ENCODE peak calls at places on chromosomes 13 and 19, in four cellular contexts. One of them, this sample, is unnamed.

GRCh38 chr13:52615817-52616216 is 26.4 kb upstream of the HNRNPA1L2 start:
- DNase-seq in uterus: no peak
- DNase-seq in neuronal stem cell: no peak
- DNase-seq in CD4-positive, CD25-positive, alpha-beta regulatory T cell: no peak
- DNase-seq in this sample: no peak

GRCh38 chr13:51811046-51811445 is 7.1 kb upstream of the DHRS12 start:
- DNase-seq in uterus: no peak
- DNase-seq in neuronal stem cell: no peak
- DNase-seq in CD4-positive, CD25-positive, alpha-beta regulatory T cell: no peak
- DNase-seq in this sample: no peak

GRCh38 chr13:43405457-43405856 is 381.3 kb downstream of the ENOX1 start:
- DNase-seq in uterus: no peak
- DNase-seq in neuronal stem cell: no peak
- DNase-seq in CD4-positive, CD25-positive, alpha-beta regulatory T cell: no peak
- DNase-seq in this sample: no peak

GRCh38 chr19:16342002-16342715 is 17.5 kb downstream of the KLF2 start:
- DNase-seq in uterus: no peak
- DNase-seq in neuronal stem cell: no peak
- DNase-seq in CD4-positive, CD25-positive, alpha-beta regulatory T cell: no peak
- DNase-seq in this sample: no peak

GRCh38 chr13:101455863-101456262 is 3.4 kb downstream of the ITGBL1 start:
- DNase-seq in uterus: no peak
- DNase-seq in neuronal stem cell: no peak
- DNase-seq in CD4-positive, CD25-positive, alpha-beta regulatory T cell: no peak
- DNase-seq in this sample: no peak

GRCh38 chr13:112943309-112944125 is 25.5 kb upstream of the MCF2L start:
- DNase-seq in uterus: peak; percentile 21
- DNase-seq in neuronal stem cell: peak; percentile 64
- DNase-seq in CD4-positive, CD25-positive, alpha-beta regulatory T cell: no peak
- DNase-seq in this sample: no peak

GRCh38 chr13:99151516-99151915 is 49.1 kb upstream of the UBAC2 start:
- DNase-seq in uterus: no peak
- DNase-seq in neuronal stem cell: no peak
- DNase-seq in CD4-positive, CD25-positive, alpha-beta regulatory T cell: no peak
- DNase-seq in this sample: no peak

GRCh38 chr13:59776924-59777690 is 386.6 kb downstream of the DIAPH3 start:
- DNase-seq in uterus: no peak
- DNase-seq in neuronal stem cell: no peak
- DNase-seq in CD4-positive, CD25-positive, alpha-beta regulatory T cell: no peak
- DNase-seq in this sample: no peak

GRCh38 chr13:49746111-49746510 is 46.4 kb downstream of the KPNA3 start:
- DNase-seq in uterus: no peak
- DNase-seq in neuronal stem cell: no peak
- DNase-seq in CD4-positive, CD25-positive, alpha-beta regulatory T cell: no peak
- DNase-seq in this sample: no peak

GRCh38 chr13:75635621-75636338 is at the start of gene LMO7:
- DNase-seq in uterus: no peak
- DNase-seq in neuronal stem cell: peak; percentile 43
- DNase-seq in CD4-positive, CD25-positive, alpha-beta regulatory T cell: peak; percentile 50
- DNase-seq in this sample: peak; percentile 14

GRCh38 chr19:12801466-12802266 is at the start of the genes PRDX2 and THSD8:
- DNase-seq in uterus: peak; percentile 80
- DNase-seq in neuronal stem cell: peak; percentile 80
- DNase-seq in CD4-positive, CD25-positive, alpha-beta regulatory T cell: peak; percentile 61
- DNase-seq in this sample: peak; percentile 69

GRCh38 chr13:51380269-51380668 is 40.8 kb downstream of the SERPINE3 start:
- DNase-seq in uterus: no peak
- DNase-seq in neuronal stem cell: no peak
- DNase-seq in CD4-positive, CD25-positive, alpha-beta regulatory T cell: no peak
- DNase-seq in this sample: no peak

GRCh38 chr19:31421856-31422255 is 72.6 kb upstream of the TSHZ3 start:
- DNase-seq in uterus: no peak
- DNase-seq in neuronal stem cell: no peak
- DNase-seq in CD4-positive, CD25-positive, alpha-beta regulatory T cell: no peak
- DNase-seq in this sample: no peak

GRCh38 chr13:111177081-111177711 is 62.1 kb downstream of the ARHGEF7 start:
- DNase-seq in uterus: no peak
- DNase-seq in neuronal stem cell: no peak
- DNase-seq in CD4-positive, CD25-positive, alpha-beta regulatory T cell: no peak
- DNase-seq in this sample: peak; percentile 71

GRCh38 chr19:55621673-55622231 is 2.6 kb downstream of the ZNF784 start:
- DNase-seq in uterus: no peak
- DNase-seq in neuronal stem cell: no peak
- DNase-seq in CD4-positive, CD25-positive, alpha-beta regulatory T cell: no peak
- DNase-seq in this sample: no peak

GRCh38 chr13:110089815-110090214 is 217.1 kb downstream of the COL4A1 start:
- DNase-seq in uterus: no peak
- DNase-seq in neuronal stem cell: no peak
- DNase-seq in CD4-positive, CD25-positive, alpha-beta regulatory T cell: no peak
- DNase-seq in this sample: no peak

GRCh38 chr13:46831588-46832194 is 34.7 kb upstream of the ESD start:
- DNase-seq in uterus: peak; percentile 20
- DNase-seq in neuronal stem cell: peak; percentile 52
- DNase-seq in CD4-positive, CD25-positive, alpha-beta regulatory T cell: peak; percentile 2
- DNase-seq in this sample: peak; percentile 7

GRCh38 chr19:39372047-39372802 is 18.7 kb downstream of the PAF1 start:
- DNase-seq in uterus: peak; percentile 84
- DNase-seq in neuronal stem cell: no peak
- DNase-seq in CD4-positive, CD25-positive, alpha-beta regulatory T cell: no peak
- DNase-seq in this sample: no peak

GRCh38 chr19:55459551-55459949 is 1.9 kb downstream of the ISOC2 start:
- DNase-seq in uterus: peak; percentile 29
- DNase-seq in neuronal stem cell: no peak
- DNase-seq in CD4-positive, CD25-positive, alpha-beta regulatory T cell: no peak
- DNase-seq in this sample: no peak

GRCh38 chr13:33494596-33495214 is 209.2 kb upstream of the STARD13 start:
- DNase-seq in uterus: no peak
- DNase-seq in neuronal stem cell: no peak
- DNase-seq in CD4-positive, CD25-positive, alpha-beta regulatory T cell: no peak
- DNase-seq in this sample: no peak

GRCh38 chr19:4878491-4878968 is 11.1 kb upstream of the PLIN3 start:
- DNase-seq in uterus: no peak
- DNase-seq in neuronal stem cell: no peak
- DNase-seq in CD4-positive, CD25-positive, alpha-beta regulatory T cell: no peak
- DNase-seq in this sample: no peak

GRCh38 chr13:47904239-47904638 is 96.8 kb downstream of the SUCLA2 start:
- DNase-seq in uterus: peak; percentile 45
- DNase-seq in neuronal stem cell: no peak
- DNase-seq in CD4-positive, CD25-positive, alpha-beta regulatory T cell: no peak
- DNase-seq in this sample: no peak

GRCh38 chr19:14432817-14433453 is at the start of gene PKN1:
- DNase-seq in uterus: peak; percentile 66
- DNase-seq in neuronal stem cell: peak; percentile 67
- DNase-seq in CD4-positive, CD25-positive, alpha-beta regulatory T cell: peak; percentile 44
- DNase-seq in this sample: peak; percentile 37

GRCh38 chr19:5395996-5396939 is 55.7 kb upstream of the PTPRS start:
- DNase-seq in uterus: no peak
- DNase-seq in neuronal stem cell: no peak
- DNase-seq in CD4-positive, CD25-positive, alpha-beta regulatory T cell: no peak
- DNase-seq in this sample: no peak

GRCh38 chr13:78978381-78978998 is 319.5 kb upstream of the OBI1 start:
- DNase-seq in uterus: no peak
- DNase-seq in neuronal stem cell: peak; percentile 54
- DNase-seq in CD4-positive, CD25-positive, alpha-beta regulatory T cell: no peak
- DNase-seq in this sample: no peak

GRCh38 chr13:75321084-75321483 is 160.9 kb downstream of the TBC1D4 start:
- DNase-seq in uterus: no peak
- DNase-seq in neuronal stem cell: no peak
- DNase-seq in CD4-positive, CD25-positive, alpha-beta regulatory T cell: no peak
- DNase-seq in this sample: no peak

GRCh38 chr19:42201489-42202289 is 15.8 kb downstream of the DEDD2 start:
- DNase-seq in uterus: no peak
- DNase-seq in neuronal stem cell: no peak
- DNase-seq in CD4-positive, CD25-positive, alpha-beta regulatory T cell: peak; percentile 21
- DNase-seq in this sample: no peak

GRCh38 chr19:50818859-50819472 is 4.6 kb downstream of the KLK1 start:
- DNase-seq in uterus: no peak
- DNase-seq in neuronal stem cell: no peak
- DNase-seq in CD4-positive, CD25-positive, alpha-beta regulatory T cell: no peak
- DNase-seq in this sample: no peak

GRCh38 chr19:47330466-47330869 is 1.5 kb upstream of the C5AR2 start:
- DNase-seq in uterus: no peak
- DNase-seq in neuronal stem cell: no peak
- DNase-seq in CD4-positive, CD25-positive, alpha-beta regulatory T cell: no peak
- DNase-seq in this sample: no peak

GRCh38 chr13:59250276-59250990 is 913.3 kb downstream of the DIAPH3 start:
- DNase-seq in uterus: no peak
- DNase-seq in neuronal stem cell: no peak
- DNase-seq in CD4-positive, CD25-positive, alpha-beta regulatory T cell: no peak
- DNase-seq in this sample: no peak

GRCh38 chr19:16118489-16119033 is 6.9 kb downstream of the RAB8A start:
- DNase-seq in uterus: no peak
- DNase-seq in neuronal stem cell: no peak
- DNase-seq in CD4-positive, CD25-positive, alpha-beta regulatory T cell: no peak
- DNase-seq in this sample: no peak

GRCh38 chr13:98451676-98452105 is 125.2 kb downstream of the STK24 start:
- DNase-seq in uterus: peak; percentile 69
- DNase-seq in neuronal stem cell: no peak
- DNase-seq in CD4-positive, CD25-positive, alpha-beta regulatory T cell: no peak
- DNase-seq in this sample: no peak

GRCh38 chr19:6733338-6734095 is 3.9 kb downstream of the GPR108 start:
- DNase-seq in uterus: no peak
- DNase-seq in neuronal stem cell: no peak
- DNase-seq in CD4-positive, CD25-positive, alpha-beta regulatory T cell: no peak
- DNase-seq in this sample: no peak

GRCh38 chr19:19321143-19321577 is 531 bp downstream of the MAU2 start:
- DNase-seq in uterus: no peak
- DNase-seq in neuronal stem cell: peak; percentile 23
- DNase-seq in CD4-positive, CD25-positive, alpha-beta regulatory T cell: no peak
- DNase-seq in this sample: no peak

GRCh38 chr19:40315812-40316475 is 30.8 kb upstream of the AKT2 start:
- DNase-seq in uterus: no peak
- DNase-seq in neuronal stem cell: no peak
- DNase-seq in CD4-positive, CD25-positive, alpha-beta regulatory T cell: no peak
- DNase-seq in this sample: no peak

GRCh38 chr13:19634129-19634740 is 776 bp downstream of the MPHOSPH8 start:
- DNase-seq in uterus: no peak
- DNase-seq in neuronal stem cell: no peak
- DNase-seq in CD4-positive, CD25-positive, alpha-beta regulatory T cell: no peak
- DNase-seq in this sample: no peak

GRCh38 chr13:35953537-35954206 is 177.5 kb downstream of the DCLK1 start:
- DNase-seq in uterus: peak; percentile 85
- DNase-seq in neuronal stem cell: peak; percentile 69
- DNase-seq in CD4-positive, CD25-positive, alpha-beta regulatory T cell: no peak
- DNase-seq in this sample: no peak

DNA sequence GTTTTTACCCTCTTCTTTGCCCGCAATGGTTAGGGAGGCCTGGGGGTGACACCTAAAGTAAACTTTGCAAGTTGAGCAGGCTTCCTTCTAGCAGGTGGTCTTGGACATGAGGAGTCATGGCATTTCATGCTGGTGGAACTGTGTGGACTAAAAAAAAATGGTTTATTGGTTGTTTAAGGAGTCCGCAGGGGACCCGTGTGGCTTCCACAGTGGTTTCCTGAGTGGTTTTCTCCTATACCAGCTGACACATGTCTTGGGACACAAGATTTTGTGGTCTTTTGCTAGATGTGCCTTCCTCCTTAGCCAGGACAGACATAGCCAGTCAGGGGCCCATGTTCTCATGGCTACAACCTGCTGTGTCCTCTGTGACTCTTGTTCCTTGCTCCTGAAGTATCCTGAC is 1.5 kb downstream of the ZNF543 start:
- DNase-seq in uterus: no peak
- DNase-seq in neuronal stem cell: no peak
- DNase-seq in CD4-positive, CD25-positive, alpha-beta regulatory T cell: no peak
- DNase-seq in this sample: no peak
- H3K9me3 ChIP-seq in uterus: no peaks in the 10 kb centered on the region
- H3K9me3 ChIP-seq in neuronal stem cell: no peaks in the 10 kb centered on the region
- H3K9me3 ChIP-seq in CD4-positive, CD25-positive, alpha-beta regulatory T cell: peaks cover 29% of the 10 kb centered on the region
- H3K9me3 ChIP-seq in this sample: no peaks in the 10 kb centered on the region

GRCh38 chr13:104473936-104474335 is 1407.7 kb upstream of the SLC10A2 start:
- DNase-seq in uterus: no peak
- DNase-seq in neuronal stem cell: no peak
- DNase-seq in CD4-positive, CD25-positive, alpha-beta regulatory T cell: no peak
- DNase-seq in this sample: no peak

GRCh38 chr13:104477256-104477655 is 1411.0 kb upstream of the SLC10A2 start:
- DNase-seq in uterus: no peak
- DNase-seq in neuronal stem cell: no peak
- DNase-seq in CD4-positive, CD25-positive, alpha-beta regulatory T cell: no peak
- DNase-seq in this sample: no peak
- H3K9me3 ChIP-seq in uterus: no peaks in the 10 kb centered on the region
- H3K9me3 ChIP-seq in neuronal stem cell: no peaks in the 10 kb centered on the region
- H3K9me3 ChIP-seq in CD4-positive, CD25-positive, alpha-beta regulatory T cell: no peaks in the 10 kb centered on the region
- H3K9me3 ChIP-seq in this sample: no peaks in the 10 kb centered on the region

DNA sequence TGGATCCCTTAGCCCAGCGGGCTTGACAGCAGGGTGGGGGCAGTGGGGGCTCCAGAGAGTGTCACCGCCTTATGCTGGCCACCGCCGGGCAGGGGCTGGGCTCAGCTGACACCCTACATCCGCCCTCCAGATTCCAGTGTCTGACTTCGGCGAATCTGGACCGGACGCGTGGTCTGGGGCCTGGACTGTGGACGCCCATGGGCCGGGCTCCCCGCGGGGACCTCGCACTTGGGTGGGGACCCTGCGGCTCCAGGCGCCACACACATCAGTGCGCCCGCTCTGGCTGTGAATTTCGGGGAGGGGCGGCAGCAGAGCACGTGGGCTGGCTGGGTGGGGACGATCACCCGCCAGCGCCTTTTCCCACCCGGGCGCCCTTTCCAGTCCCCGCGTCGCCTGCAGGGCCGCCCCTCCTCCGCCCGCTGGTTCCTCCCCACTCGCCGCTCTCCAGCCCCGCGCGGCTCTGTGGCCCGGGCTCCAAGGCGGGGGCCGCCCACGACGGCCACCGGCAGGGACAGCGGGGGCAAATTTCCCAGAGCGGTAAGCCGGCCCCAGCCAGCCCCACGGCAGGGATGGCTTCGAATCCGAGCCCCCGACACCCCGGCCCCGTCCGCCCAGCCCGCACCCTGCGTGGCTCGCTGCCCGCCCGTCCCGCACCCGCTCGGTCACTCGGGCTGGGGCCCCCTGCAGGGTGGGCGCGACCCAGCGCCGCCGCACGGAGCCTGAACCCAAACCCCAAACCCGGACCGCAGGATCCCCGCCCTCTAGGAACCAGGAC is 23.3 kb upstream of the ZNF99 start:
- DNase-seq in uterus: no peak
- DNase-seq in neuronal stem cell: no peak
- DNase-seq in CD4-positive, CD25-positive, alpha-beta regulatory T cell: no peak
- DNase-seq in this sample: no peak
- H3K9me3 ChIP-seq in uterus: no peaks in the 10 kb centered on the region
- H3K9me3 ChIP-seq in neuronal stem cell: no peaks in the 10 kb centered on the region
- H3K9me3 ChIP-seq in CD4-positive, CD25-positive, alpha-beta regulatory T cell: peaks cover 4% of the 10 kb centered on the region
- H3K9me3 ChIP-seq in this sample: peaks cover 3% of the 10 kb centered on the region

GRCh38 chr19:9348253-9348652 is 14.6 kb upstream of the ZNF177 start:
- DNase-seq in uterus: no peak
- DNase-seq in neuronal stem cell: no peak
- DNase-seq in CD4-positive, CD25-positive, alpha-beta regulatory T cell: no peak
- DNase-seq in this sample: no peak
- H3K9me3 ChIP-seq in uterus: no peaks in the 10 kb centered on the region
- H3K9me3 ChIP-seq in neuronal stem cell: peaks cover 72% of the 10 kb centered on the region
- H3K9me3 ChIP-seq in CD4-positive, CD25-positive, alpha-beta regulatory T cell: peaks cover 78% of the 10 kb centered on the region
- H3K9me3 ChIP-seq in this sample: peaks cover 21% of the 10 kb centered on the region

This sample was measured in T-helper 17 cell.